ENCODE peak calls at places on chromosomes 16 and 17, in five cellular contexts. P, L, N, K and Y are unnamed samples.

GRCh38 chr16:3171855-3172593 is 16.0 kb upstream of the OR1F1 start:
- DNase-seq in P (peak), L (peak), N (no peak), K (no peak), Y (peak)

GRCh38 chr17:64507418-64507766 is 615 bp downstream of the CEP95 start:
- DNase-seq in P (peak), L (peak), N (peak), K (peak), Y (peak)

GRCh38 chr16:89921131-89921698 is 1.9 kb upstream of the TUBB3 start:
- DNase-seq in P (no peak), L (no peak), N (no peak), K (no peak), Y (no peak)

GRCh38 chr17:65434251-65434650 is 127.2 kb downstream of the AXIN2 start:
- DNase-seq in P (no peak), L (no peak), N (peak), K (no peak), Y (no peak)

GRCh38 chr17:18356624-18357023 is 6.7 kb downstream of the SHMT1 start:
- DNase-seq in P (no peak), L (no peak), N (peak), K (no peak), Y (no peak)

GRCh38 chr16:12992066-12992465 is 90.7 kb downstream of the SHISA9 start:
- DNase-seq in P (no peak), L (no peak), N (no peak), K (no peak), Y (no peak)

GRCh38 chr17:45230787-45231480 is 9.2 kb downstream of the FMNL1 start:
- DNase-seq in P (no peak), L (no peak), N (peak), K (no peak), Y (peak)

GRCh38 chr17:7486181-7486580 is 2.0 kb downstream of the POLR2A start:
- DNase-seq in P (no peak), L (no peak), N (peak), K (no peak), Y (no peak)

GRCh38 chr17:9169116-9169515 is 147.8 kb downstream of the NTN1 start:
- DNase-seq in P (no peak), L (no peak), N (no peak), K (no peak), Y (no peak)

GRCh38 chr17:73410586-73411329 is 99.0 kb upstream of the CDC42EP4 start:
- DNase-seq in P (no peak), L (no peak), N (no peak), K (no peak), Y (peak)

GRCh38 chr17:62381561-62381960 is 1.2 kb downstream of the EFCAB3 start:
- DNase-seq in P (no peak), L (no peak), N (no peak), K (no peak), Y (no peak)

GRCh38 chr17:39551879-39552278 is 55.8 kb downstream of the NEUROD2 start:
- DNase-seq in P (no peak), L (no peak), N (peak), K (no peak), Y (no peak)

GRCh38 chr16:57743458-57743857 is 7.9 kb downstream of the KATNB1 start:
- DNase-seq in P (no peak), L (no peak), N (no peak), K (no peak), Y (no peak)

GRCh38 chr16:67857547-67858233 is 10.2 kb upstream of the CENPT start:
- DNase-seq in P (no peak), L (no peak), N (peak), K (no peak), Y (no peak)

GRCh38 chr16:85715169-85716015 is 26.6 kb upstream of the GINS2 start:
- DNase-seq in P (no peak), L (no peak), N (peak), K (no peak), Y (no peak)

GRCh38 chr17:57459286-57459915 is 203.1 kb downstream of the MSI2 start:
- DNase-seq in P (no peak), L (peak), N (peak), K (no peak), Y (no peak)

GRCh38 chr16:49590166-49590871 is 216.7 kb downstream of the C16orf78 start:
- DNase-seq in P (no peak), L (no peak), N (no peak), K (no peak), Y (peak)

GRCh38 chr16:28821874-28822519 is 802 bp upstream of the ATXN2L start:
- DNase-seq in P (no peak), L (no peak), N (no peak), K (no peak), Y (no peak)

GRCh38 chr17:57852041-57852954 is 2.5 kb upstream of the MRPS23 start:
- DNase-seq in P (no peak), L (no peak), N (no peak), K (no peak), Y (no peak)

GRCh38 chr16:80599466-80599865 is 58.7 kb downstream of the DYNLRB2 start:
- DNase-seq in P (no peak), L (no peak), N (no peak), K (no peak), Y (no peak)

GRCh38 chr16:1442697-1443096 is 1.7 kb downstream of the CCDC154 start:
- DNase-seq in P (no peak), L (no peak), N (no peak), K (no peak), Y (no peak)

GRCh38 chr17:36089888-36090836 is at the start of gene CCL3:
- DNase-seq in P (peak), L (peak), N (no peak), K (no peak), Y (no peak)

GRCh38 chr16:53893731-53894435 is 189.9 kb downstream of the FTO start:
- DNase-seq in P (no peak), L (no peak), N (peak), K (no peak), Y (no peak)

GRCh38 chr17:83173997-83174858 is 94.8 kb downstream of the METRNL start:
- DNase-seq in P (no peak), L (no peak), N (peak), K (no peak), Y (peak)

GRCh38 chr17:52827526-52827925 is 669.0 kb upstream of the CA10 start:
- DNase-seq in P (no peak), L (no peak), N (no peak), K (no peak), Y (no peak)

GRCh38 chr17:77570565-77570898 is 388.0 kb upstream of the TNRC6C start:
- DNase-seq in P (no peak), L (no peak), N (no peak), K (no peak), Y (peak)

GRCh38 chr17:63434951-63435571 is 11.0 kb downstream of the CYB561 start:
- DNase-seq in P (no peak), L (no peak), N (peak), K (no peak), Y (no peak)

GRCh38 chr17:77374170-77374936 is 233.6 kb downstream of the SEC14L1 start:
- DNase-seq in P (peak), L (peak), N (peak), K (peak), Y (peak)

GRCh38 chr17:80348551-80349436 is 66.2 kb upstream of the ENDOV start:
- DNase-seq in P (no peak), L (no peak), N (no peak), K (no peak), Y (no peak)

GRCh38 chr16:58733248-58733670 is 857 bp downstream of the GOT2 start:
- DNase-seq in P (no peak), L (no peak), N (peak), K (no peak), Y (no peak)

GRCh38 chr17:40022961-40023541 is 7.8 kb downstream of the CSF3 start:
- DNase-seq in P (no peak), L (no peak), N (no peak), K (no peak), Y (no peak)